ENCODE peak calls at places on chromosomes 3 and 15, in four cellular contexts. V is HepG2, I is GM12878, T is K562. C is an unnamed sample.
A peak's percentile ranks its signal among the peaks of the same experiment; 100 is the strongest.

GRCh38 chr15:49627407-49627877 is 6.6 kb downstream of the DTWD1 start:
- DNase-seq in V (peak; percentile 30), I (no peak), T (no peak), C (no peak)

GRCh38 chr3:43584043-43584826 is 37.6 kb downstream of the ANO10 start:
- DNase-seq in V (no peak), I (no peak), T (peak; percentile 73), C (no peak)

GRCh38 chr3:44065311-44065710 is 176.4 kb upstream of the TOPAZ1 start:
- DNase-seq in V (no peak), I (no peak), T (no peak), C (no peak)

GRCh38 chr3:124532071-124532470 is 198.2 kb upstream of the UMPS start:
- DNase-seq in V (no peak), I (no peak), T (no peak), C (no peak)

GRCh38 chr3:183279371-183279770 is 26.3 kb downstream of the B3GNT5 start:
- DNase-seq in V (no peak), I (no peak), T (no peak), C (no peak)

GRCh38 chr3:33152363-33153360 is 38.8 kb downstream of the CRTAP start:
- DNase-seq in V (no peak), I (no peak), T (no peak), C (no peak)

GRCh38 chr3:149564079-149564478 is 89.6 kb downstream of the TM4SF4 start:
- DNase-seq in V (no peak), I (no peak), T (no peak), C (no peak)

GRCh38 chr3:28788571-28788970 is 439.9 kb upstream of the AZI2 start:
- DNase-seq in V (no peak), I (no peak), T (no peak), C (no peak)

GRCh38 chr3:196351541-196351940 is 13.4 kb upstream of the TM4SF19 start:
- DNase-seq in V (no peak), I (no peak), T (no peak), C (no peak)

GRCh38 chr15:31239409-31239808 is 87.2 kb upstream of the KLF13 start:
- DNase-seq in V (no peak), I (no peak), T (no peak), C (no peak)

GRCh38 chr15:60396964-60397771 is 618 bp downstream of the ANXA2 start:
- DNase-seq in V (no peak), I (peak; percentile 53), T (peak; percentile 92), C (peak; percentile 64)

GRCh38 chr15:51090753-51091152 is 4.0 kb downstream of the TNFAIP8L3 start:
- DNase-seq in V (no peak), I (no peak), T (no peak), C (no peak)

GRCh38 chr3:29764603-29765254 is 483.9 kb downstream of the RBMS3 start:
- DNase-seq in V (no peak), I (no peak), T (no peak), C (no peak)

GRCh38 chr3:111727843-111728565 is 131.1 kb upstream of the PHLDB2 start:
- DNase-seq in V (no peak), I (no peak), T (no peak), C (no peak)

GRCh38 chr3:107806021-107806420 is 283.3 kb downstream of the BBX start:
- DNase-seq in V (no peak), I (no peak), T (no peak), C (no peak)

GRCh38 chr3:111128884-111129283 is 57.3 kb downstream of the NECTIN3 start:
- DNase-seq in V (no peak), I (no peak), T (no peak), C (no peak)

GRCh38 chr3:158804441-158804840 is 2.6 kb downstream of the MFSD1 start:
- DNase-seq in V (no peak), I (no peak), T (no peak), C (no peak)

DNA sequence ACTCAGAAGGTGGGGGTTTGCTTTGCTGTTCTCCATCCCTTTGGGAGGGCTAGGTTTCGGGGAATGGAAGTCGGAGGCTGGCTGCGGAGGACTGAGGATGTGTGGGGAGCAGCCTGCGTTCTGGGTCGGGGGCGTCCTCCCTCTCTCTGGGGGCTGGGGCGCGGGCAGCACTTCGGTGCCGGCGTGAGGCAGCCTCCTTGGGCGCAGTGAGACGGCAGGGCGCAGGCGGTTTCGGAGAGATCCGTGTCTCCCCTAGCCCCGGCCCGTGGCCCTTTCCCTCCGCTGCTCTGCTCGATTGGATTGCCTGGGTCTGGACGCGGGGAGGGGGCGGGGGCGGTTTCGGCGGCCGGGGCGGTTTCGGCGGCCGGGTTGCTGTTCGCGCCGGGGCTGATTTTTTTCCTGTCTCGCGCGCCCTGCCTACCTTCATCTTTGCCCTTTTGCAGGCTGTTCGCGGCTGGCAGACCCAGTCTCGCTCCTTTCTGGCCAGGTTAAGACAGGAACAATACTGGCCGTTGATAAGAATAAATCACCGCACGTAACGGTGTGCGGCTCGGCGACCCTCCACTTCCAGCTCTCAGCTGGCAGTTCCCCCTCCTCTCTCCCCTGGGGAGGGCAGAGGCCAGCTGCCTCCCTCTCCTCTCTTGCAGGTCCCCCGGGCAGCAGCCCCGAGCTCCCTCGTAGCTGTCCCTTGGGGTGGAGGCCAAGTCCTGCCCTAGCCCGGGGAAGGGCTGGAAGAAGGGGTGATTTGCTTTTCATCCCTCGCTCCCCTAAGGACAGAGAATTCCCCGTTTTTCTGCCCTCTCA is 1.6 kb downstream of the PTPRG start:
- DNase-seq in V (peak; percentile 20), I (no peak), T (no peak), C (peak; percentile 24)
- TF ChIP-seq TCF7 in V (no peak), I (no peak), T (no peak), C (no peak)

GRCh38 chr15:98805434-98806274 is 157.3 kb downstream of the IGF1R start:
- DNase-seq in V (peak; percentile 32), I (no peak), T (peak; percentile 4), C (peak; percentile 32)
- TF ChIP-seq TCF7 in V (no peak), I (no peak), T (no peak), C (no peak)

GRCh38 chr3:13594146-13594545 is 45.2 kb downstream of the FBLN2 start:
- DNase-seq in V (no peak), I (no peak), T (no peak), C (peak; percentile 2)
- TF ChIP-seq TCF7 in V (no peak), I (no peak), T (no peak), C (no peak)

GRCh38 chr15:74294010-74294409 is 57.9 kb downstream of the CCDC33 start:
- DNase-seq in V (no peak), I (no peak), T (no peak), C (no peak)

GRCh38 chr15:74300057-74300620 is 64.0 kb downstream of the CCDC33 start:
- DNase-seq in V (no peak), I (no peak), T (peak; percentile 38), C (peak; percentile 62)

GRCh38 chr15:74297867-74298266 is 61.7 kb downstream of the CCDC33 start:
- DNase-seq in V (no peak), I (no peak), T (no peak), C (no peak)

GRCh38 chr15:74293021-74293810 is 57.1 kb downstream of the CCDC33 start:
- DNase-seq in V (no peak), I (no peak), T (no peak), C (no peak)

DNA sequence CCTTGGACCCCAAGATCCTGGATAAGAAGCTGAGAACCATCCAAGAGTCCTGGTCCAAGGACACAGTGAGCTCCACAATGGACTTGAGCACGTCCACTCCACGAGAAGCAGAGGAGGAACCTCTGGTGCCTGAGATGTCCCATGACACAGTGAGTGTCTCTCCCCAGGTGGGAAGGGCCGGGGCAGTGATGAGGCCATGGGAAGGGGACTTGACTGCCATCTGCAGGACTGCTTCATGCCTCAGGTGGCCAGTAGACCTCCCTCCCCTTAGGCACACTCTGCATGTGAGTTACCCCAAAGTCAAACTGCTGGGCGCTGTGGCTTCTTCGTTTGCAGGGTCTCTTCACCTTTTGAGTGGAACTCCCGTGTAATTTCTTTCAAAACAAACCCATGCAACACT is 59.7 kb downstream of the CCDC33 start:
- DNase-seq in V (no peak), I (no peak), T (peak; percentile 25), C (peak; percentile 40)
- TF ChIP-seq TCF7 in V (no peak), I (no peak), T (no peak), C (no peak)

GRCh38 chr15:72936691-72937679 is 115.3 kb upstream of the NEO1 start:
- DNase-seq in V (no peak), I (no peak), T (no peak), C (no peak)

GRCh38 chr15:72935521-72935920 is 116.7 kb upstream of the NEO1 start:
- DNase-seq in V (no peak), I (no peak), T (no peak), C (no peak)

GRCh38 chr15:72936237-72936636 is 116.0 kb upstream of the NEO1 start:
- DNase-seq in V (no peak), I (no peak), T (no peak), C (no peak)

GRCh38 chr15:72944565-72944964 is 107.7 kb upstream of the NEO1 start:
- DNase-seq in V (no peak), I (no peak), T (no peak), C (no peak)

GRCh38 chr15:72939855-72940631 is 112.2 kb upstream of the NEO1 start:
- DNase-seq in V (no peak), I (no peak), T (no peak), C (no peak)
- TF ChIP-seq TCF7 in V (no peak), I (no peak), T (no peak), C (no peak)

GRCh38 chr3:154428369-154429206 is 1.4 kb downstream of the GPR149 start:
- DNase-seq in V (no peak), I (no peak), T (no peak), C (peak; percentile 47)

GRCh38 chr3:154422694-154423093 is 7.3 kb downstream of the GPR149 start:
- DNase-seq in V (no peak), I (no peak), T (no peak), C (no peak)

GRCh38 chr3:154430014-154430413 is at the start of gene GPR149:
- DNase-seq in V (no peak), I (no peak), T (no peak), C (peak; percentile 30)

GRCh38 chr3:154431043-154431442 is 1.1 kb upstream of the GPR149 start:
- DNase-seq in V (no peak), I (no peak), T (no peak), C (no peak)

DNA sequence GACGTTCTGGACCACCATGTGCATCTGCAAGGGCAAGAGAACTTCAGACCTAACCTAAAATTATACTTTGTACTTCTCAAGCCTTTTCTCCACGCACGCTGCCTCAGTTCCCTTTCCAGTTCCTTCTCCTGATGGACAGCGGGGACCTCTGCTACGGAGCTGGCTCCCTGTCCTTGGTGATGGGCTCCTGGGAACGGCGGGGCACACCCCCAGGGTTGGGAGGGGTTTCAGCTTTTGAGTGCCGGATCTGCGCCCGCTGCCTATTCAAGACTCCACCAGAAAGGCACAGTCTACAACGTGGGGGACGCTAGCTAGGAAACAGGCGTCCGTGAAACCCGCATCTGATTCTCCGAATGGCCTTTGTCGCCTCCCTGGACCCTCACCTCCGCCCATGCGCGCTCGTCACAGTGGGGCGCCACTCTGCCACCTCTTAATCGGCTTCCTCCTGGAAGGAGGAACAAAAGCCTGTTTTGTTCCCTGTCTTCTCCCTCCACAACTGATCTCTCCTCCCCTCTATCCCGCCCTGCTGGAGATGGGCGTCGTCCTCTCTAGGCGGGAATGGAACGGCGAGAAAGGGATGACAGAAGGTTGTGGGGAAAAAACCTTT is 2.2 kb downstream of the GPR149 start:
- DNase-seq in V (no peak), I (no peak), T (no peak), C (peak; percentile 63)
- TF ChIP-seq TCF7 in V (no peak), I (no peak), T (no peak), C (no peak)

C was measured in WTC11.